ENCODE peak calls at places on chromosome 4, in ten cellular contexts. K, X, R, P, W, V, G, J, F and B are unnamed samples. For H3K36me3, the result is how much of the 10 kb centered on the place peaks cover.

GRCh38 chr4:153497988-153498967 is 32.1 kb downstream of the TMEM131L start:
- DNase-seq in K (no peak), X (no peak), R (peak), P (no peak), W (no peak), V (no peak), G (no peak), J (no peak), F (peak), B (peak)

GRCh38 chr4:133711817-133712216 is 489.8 kb downstream of the PABPC4L start:
- DNase-seq in K (no peak), X (no peak), R (no peak), P (no peak), W (no peak), V (no peak), G (no peak), J (no peak), F (no peak), B (no peak)

GRCh38 chr4:16160457-16160856 is 65.8 kb downstream of the TAPT1 start:
- DNase-seq in K (peak), X (no peak), R (no peak), P (no peak), W (no peak), V (no peak), G (no peak), J (no peak), F (no peak), B (no peak)

GRCh38 chr4:182749768-182750167 is 167.4 kb downstream of the DCTD start:
- DNase-seq in K (peak), X (no peak), R (no peak), P (no peak), W (no peak), V (no peak), G (no peak), J (no peak), F (no peak), B (no peak)

GRCh38 chr4:113708250-113708649 is 53.3 kb downstream of the CAMK2D start:
- DNase-seq in K (no peak), X (no peak), R (peak), P (no peak), W (no peak), V (no peak), G (no peak), J (no peak), F (no peak), B (peak)

GRCh38 chr4:167238226-167238625 is 3.9 kb upstream of the SPOCK3 start:
- DNase-seq in K (no peak), X (no peak), R (no peak), P (no peak), W (peak), V (no peak), G (no peak), J (no peak), F (no peak), B (no peak)

GRCh38 chr4:5051210-5051691 is at the start of gene STK32B:
- DNase-seq in K (peak), X (peak), R (peak), P (peak), W (peak), V (peak), G (no peak), J (peak), F (peak), B (peak)

GRCh38 chr4:125750827-125751466 is 436.2 kb downstream of the FAT4 start:
- DNase-seq in K (peak), X (peak), R (peak), P (no peak), W (no peak), V (no peak), G (no peak), J (no peak), F (peak), B (peak)

DNA sequence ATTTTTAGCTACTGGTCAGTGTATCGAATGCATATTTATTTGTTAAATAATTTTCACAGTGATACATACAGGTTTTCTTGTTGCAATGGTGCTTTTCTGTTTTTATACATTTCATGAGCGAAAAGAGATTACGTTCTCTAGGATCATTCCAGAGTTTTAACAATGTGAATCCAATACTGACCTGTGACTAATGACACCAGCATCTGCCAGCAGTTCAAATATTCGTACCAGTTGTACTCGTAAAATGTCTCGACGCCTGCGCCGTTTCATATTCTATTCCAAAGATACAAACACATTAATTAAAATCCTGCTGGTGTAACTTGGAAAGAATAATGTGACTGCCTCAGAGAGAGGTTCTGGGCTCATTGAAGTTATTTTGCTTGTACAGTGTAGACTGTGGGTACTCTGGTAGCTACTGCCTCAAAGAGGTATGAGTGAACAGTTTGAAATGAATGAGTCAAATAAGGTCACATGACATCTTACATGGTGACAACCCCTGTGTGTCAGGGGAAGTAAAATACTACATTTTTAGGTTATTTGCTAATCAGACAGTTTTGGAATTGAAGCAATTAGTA is 80.7 kb downstream of the ZAR1 start:
- DNase-seq in K (no peak), X (no peak), R (peak), P (peak), W (peak), V (no peak), G (no peak), J (no peak), F (no peak), B (peak)
- H3K36me3 ChIP-seq in K (under half), X (half or more), R (under half), P (under half), W (under half), V (under half), G (under half), J (half or more), F (under half), B (under half)

GRCh38 chr4:185352202-185352601 is 43.5 kb downstream of the LRP2BP start:
- DNase-seq in K (no peak), X (no peak), R (no peak), P (peak), W (no peak), V (no peak), G (no peak), J (no peak), F (no peak), B (no peak)

GRCh38 chr4:185357220-185357619 is 38.5 kb downstream of the LRP2BP start:
- DNase-seq in K (peak), X (no peak), R (peak), P (no peak), W (no peak), V (no peak), G (no peak), J (no peak), F (no peak), B (no peak)

GRCh38 chr4:185346975-185347601 is 48.6 kb downstream of the LRP2BP start:
- DNase-seq in K (no peak), X (no peak), R (no peak), P (no peak), W (no peak), V (no peak), G (no peak), J (no peak), F (no peak), B (peak)

GRCh38 chr4:185352741-185353140 is 43.0 kb downstream of the LRP2BP start:
- DNase-seq in K (no peak), X (no peak), R (no peak), P (no peak), W (no peak), V (no peak), G (no peak), J (no peak), F (no peak), B (no peak)

DNA sequence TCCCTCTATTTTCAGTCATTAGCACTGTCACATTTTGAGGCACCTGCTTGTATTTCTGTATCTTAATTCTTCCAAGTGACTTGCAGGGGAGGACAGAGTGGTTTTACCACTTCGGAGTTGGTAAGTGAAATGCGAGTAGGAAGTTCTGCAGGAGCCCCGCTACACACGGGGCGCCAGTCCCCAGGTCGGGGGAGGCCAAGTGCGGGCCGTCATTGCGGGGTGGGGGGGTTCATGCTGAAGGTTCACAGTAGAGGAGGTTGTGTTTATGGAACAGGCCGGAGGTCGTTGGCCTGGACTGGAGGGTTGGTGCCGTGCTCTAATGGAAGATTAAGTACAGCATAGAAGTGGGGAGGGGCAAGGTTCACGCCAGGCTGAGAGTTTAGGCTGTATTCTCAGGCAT is 44.0 kb downstream of the LRP2BP start:
- DNase-seq in K (no peak), X (no peak), R (no peak), P (no peak), W (no peak), V (no peak), G (no peak), J (no peak), F (no peak), B (no peak)
- H3K36me3 ChIP-seq in K (under half), X (half or more), R (under half), P (under half), W (under half), V (under half), G (under half), J (half or more), F (under half), B (under half)

GRCh38 chr4:140244328-140244727 is 90.3 kb upstream of the MAML3 start:
- DNase-seq in K (no peak), X (no peak), R (no peak), P (no peak), W (no peak), V (no peak), G (no peak), J (no peak), F (no peak), B (no peak)

GRCh38 chr4:140240237-140240636 is 86.3 kb upstream of the MAML3 start:
- DNase-seq in K (no peak), X (no peak), R (no peak), P (no peak), W (no peak), V (no peak), G (no peak), J (no peak), F (no peak), B (no peak)

GRCh38 chr4:140246216-140246615 is 92.2 kb upstream of the MAML3 start:
- DNase-seq in K (no peak), X (no peak), R (no peak), P (no peak), W (no peak), V (no peak), G (no peak), J (no peak), F (no peak), B (no peak)

GRCh38 chr4:140242357-140243284 is 88.6 kb upstream of the MAML3 start:
- DNase-seq in K (no peak), X (no peak), R (no peak), P (no peak), W (no peak), V (no peak), G (no peak), J (no peak), F (no peak), B (no peak)

DNA sequence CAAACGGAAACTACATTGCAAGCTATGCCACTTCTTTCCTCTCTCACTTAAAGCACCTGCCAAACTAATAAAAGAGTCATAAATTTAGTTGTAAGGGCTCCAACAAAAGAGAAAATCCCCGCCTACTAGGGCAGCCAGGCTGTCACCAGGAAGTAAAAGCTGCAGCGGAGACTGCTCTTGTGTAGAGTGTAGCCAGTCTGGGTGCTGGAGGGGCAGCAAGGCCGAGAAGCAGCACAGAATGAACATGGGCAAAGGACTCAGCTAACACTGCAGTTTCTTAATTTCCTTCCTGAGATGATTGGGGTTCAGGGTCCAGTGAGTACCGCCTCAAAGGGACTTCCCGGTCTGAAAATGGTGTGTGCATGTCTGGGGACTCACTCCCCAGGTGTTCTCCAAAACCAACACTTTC is 89.4 kb upstream of the MAML3 start:
- DNase-seq in K (peak), X (no peak), R (no peak), P (no peak), W (no peak), V (no peak), G (no peak), J (peak), F (peak), B (no peak)
- H3K36me3 ChIP-seq in K (under half), X (under half), R (under half), P (under half), W (under half), V (under half), G (under half), J (under half), F (under half), B (under half)

GRCh38 chr4:865121-865465 is 39.2 kb upstream of the CPLX1 start:
- DNase-seq in K (no peak), X (no peak), R (no peak), P (no peak), W (no peak), V (no peak), G (no peak), J (no peak), F (no peak), B (no peak)
- H3K36me3 ChIP-seq in K (under half), X (half or more), R (under half), P (under half), W (under half), V (under half), G (under half), J (half or more), F (under half), B (under half)

GRCh38 chr4:2688697-2689096 is 67.4 kb downstream of the TNIP2 start:
- DNase-seq in K (no peak), X (no peak), R (no peak), P (no peak), W (no peak), V (no peak), G (no peak), J (no peak), F (no peak), B (no peak)
- H3K36me3 ChIP-seq in K (under half), X (half or more), R (half or more), P (under half), W (under half), V (under half), G (under half), J (half or more), F (under half), B (under half)

DNA sequence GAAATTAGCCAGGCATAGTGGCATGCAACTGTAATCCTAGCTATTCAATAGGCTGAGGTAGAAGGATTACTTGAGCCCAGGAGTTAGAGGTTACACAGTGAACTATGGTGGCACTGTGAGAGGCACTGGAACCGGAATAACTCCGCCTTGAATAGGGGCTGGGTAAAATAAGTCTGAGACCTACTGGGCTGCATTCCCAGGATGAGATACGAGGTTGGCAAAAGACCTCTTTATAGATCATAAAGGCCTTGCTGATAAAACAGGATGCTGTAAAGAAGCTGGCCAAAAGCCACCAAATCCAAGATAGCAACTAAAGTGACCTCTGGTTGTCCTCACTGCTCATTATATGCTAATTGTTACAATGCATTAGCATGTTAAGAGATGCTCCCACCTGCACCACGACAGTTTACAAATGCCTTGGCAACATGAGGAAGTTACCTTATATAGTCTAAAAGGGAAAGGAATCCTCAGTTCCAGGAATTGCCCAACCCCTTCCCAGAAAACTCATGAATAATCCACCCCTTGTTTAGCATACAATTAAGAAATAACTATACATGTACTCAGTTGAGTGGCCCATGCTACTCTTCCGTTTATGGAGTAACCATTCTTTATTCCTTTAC is 88.6 kb downstream of the CENPC start:
- DNase-seq in K (no peak), X (no peak), R (no peak), P (no peak), W (no peak), V (no peak), G (no peak), J (no peak), F (no peak), B (no peak)
- H3K36me3 ChIP-seq in K (under half), X (half or more), R (under half), P (under half), W (under half), V (under half), G (under half), J (under half), F (under half), B (under half)

GRCh38 chr4:110107868-110108267 is 90.5 kb downstream of the ELOVL6 start:
- DNase-seq in K (no peak), X (no peak), R (peak), P (no peak), W (peak), V (no peak), G (no peak), J (no peak), F (no peak), B (no peak)
- H3K36me3 ChIP-seq in K (under half), X (under half), R (under half), P (under half), W (under half), V (under half), G (under half), J (under half), F (under half), B (under half)

DNA sequence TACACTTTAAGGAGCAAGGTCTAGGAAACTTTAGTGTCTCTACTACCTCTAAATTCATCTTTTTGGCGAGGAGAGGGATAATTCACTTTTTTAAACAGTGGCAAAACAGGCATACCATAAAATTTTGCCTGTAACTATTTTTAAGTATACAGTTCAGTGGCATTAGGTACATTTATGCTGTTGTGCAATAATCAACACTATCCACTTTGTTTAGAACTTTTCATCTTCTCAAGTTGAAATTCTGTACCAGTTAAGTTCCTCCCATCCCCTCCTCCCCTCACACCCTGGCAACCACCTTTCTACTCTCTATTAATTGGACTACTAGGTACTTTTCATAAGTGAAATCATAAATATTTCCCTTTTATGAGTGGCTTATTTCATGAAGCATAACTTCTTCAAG is 31.4 kb downstream of the NUP54 start:
- DNase-seq in K (no peak), X (no peak), R (no peak), P (no peak), W (no peak), V (no peak), G (no peak), J (no peak), F (no peak), B (no peak)
- H3K36me3 ChIP-seq in K (under half), X (half or more), R (half or more), P (under half), W (under half), V (under half), G (under half), J (half or more), F (under half), B (under half)